ENCODE peak calls at places on chromosomes 2 and 18, in nine cellular contexts. R is tibial nerve, H is H9, B is left ventricle myocardium inferior, J is pancreas, E is upper lobe of right lung, M is suprapubic skin, C is tibial artery, U is prostate gland. N is an unnamed sample.
A peak's percentile ranks its signal among the peaks of the same experiment; 100 is the strongest.

GRCh38 chr2:23486676-23487075 is 101.7 kb downstream of the KLHL29 start:
- DNase-seq in R (no peak), H (no peak), B (peak; percentile 53), J (peak; percentile 55), E (no peak), M (no peak), C (no peak), U (no peak), N (peak; percentile 74)

GRCh38 chr2:18149660-18150246 is 271.3 kb downstream of the KCNS3 start:
- DNase-seq in R (no peak), H (no peak), B (no peak), J (no peak), E (no peak), M (no peak), C (no peak), U (no peak), N (no peak)

GRCh38 chr2:74821177-74822124 is 12.5 kb upstream of the HK2 start:
- DNase-seq in R (no peak), H (no peak), B (no peak), J (no peak), E (no peak), M (no peak), C (no peak), U (no peak), N (peak; percentile 88)

GRCh38 chr18:9513971-9514512 is 38.7 kb downstream of the RALBP1 start:
- DNase-seq in R (no peak), H (no peak), B (no peak), J (no peak), E (no peak), M (no peak), C (no peak), U (no peak), N (no peak)

GRCh38 chr18:22563098-22563707 is 145.5 kb upstream of the CTAGE1 start:
- DNase-seq in R (peak; percentile 40), H (no peak), B (no peak), J (no peak), E (no peak), M (no peak), C (peak; percentile 40), U (peak; percentile 59), N (peak; percentile 64)

GRCh38 chr18:26383454-26384270 is 157.4 kb downstream of the TAF4B start:
- DNase-seq in R (no peak), H (no peak), B (no peak), J (no peak), E (no peak), M (no peak), C (no peak), U (no peak), N (no peak)

GRCh38 chr2:8416836-8417832 is 264.7 kb upstream of the ID2 start:
- DNase-seq in R (no peak), H (no peak), B (no peak), J (no peak), E (no peak), M (no peak), C (no peak), U (no peak), N (no peak)

GRCh38 chr18:14914771-14915170 is 166.8 kb downstream of the ANKRD30B start:
- DNase-seq in R (no peak), H (no peak), B (no peak), J (no peak), E (no peak), M (no peak), C (no peak), U (no peak), N (no peak)

GRCh38 chr2:163775304-163775703 is 39.5 kb upstream of the FIGN start:
- DNase-seq in R (no peak), H (no peak), B (no peak), J (no peak), E (no peak), M (no peak), C (no peak), U (no peak), N (no peak)

GRCh38 chr2:127622561-127623387 is 23.2 kb upstream of the GPR17 start:
- DNase-seq in R (no peak), H (peak; percentile 14), B (no peak), J (no peak), E (peak; percentile 48), M (peak; percentile 45), C (no peak), U (no peak), N (no peak)

GRCh38 chr2:213991454-213992108 is 419.3 kb upstream of the VWC2L start:
- DNase-seq in R (no peak), H (no peak), B (no peak), J (no peak), E (no peak), M (no peak), C (no peak), U (no peak), N (no peak)

GRCh38 chr2:104845552-104845931 is 8.4 kb upstream of the POU3F3 start:
- DNase-seq in R (no peak), H (no peak), B (no peak), J (no peak), E (no peak), M (no peak), C (no peak), U (no peak), N (no peak)

GRCh38 chr2:136211671-136212070 is 93.7 kb upstream of the CXCR4 start:
- DNase-seq in R (no peak), H (no peak), B (no peak), J (no peak), E (no peak), M (no peak), C (no peak), U (no peak), N (no peak)

GRCh38 chr2:240223631-240224030 is 83.2 kb upstream of the OTOS start:
- DNase-seq in R (no peak), H (no peak), B (no peak), J (no peak), E (no peak), M (peak; percentile 27), C (no peak), U (no peak), N (peak; percentile 6)

GRCh38 chr2:80326214-80326613 is 21.7 kb upstream of the LRRTM1 start:
- DNase-seq in R (no peak), H (no peak), B (no peak), J (no peak), E (no peak), M (no peak), C (no peak), U (no peak), N (no peak)

GRCh38 chr2:189658808-189659207 is 2.5 kb upstream of the ASNSD1 start:
- DNase-seq in R (no peak), H (no peak), B (no peak), J (no peak), E (no peak), M (no peak), C (no peak), U (no peak), N (no peak)

GRCh38 chr18:79786304-79786703 is 11.4 kb upstream of the KCNG2 start:
- DNase-seq in R (no peak), H (no peak), B (no peak), J (no peak), E (peak; percentile 31), M (no peak), C (no peak), U (no peak), N (no peak)

GRCh38 chr18:79784071-79784913 is 13.4 kb upstream of the KCNG2 start:
- DNase-seq in R (no peak), H (no peak), B (no peak), J (no peak), E (peak; percentile 43), M (no peak), C (no peak), U (no peak), N (no peak)

GRCh38 chr18:79786781-79787526 is 10.8 kb upstream of the KCNG2 start:
- DNase-seq in R (no peak), H (no peak), B (no peak), J (no peak), E (peak; percentile 40), M (no peak), C (no peak), U (no peak), N (no peak)

GRCh38 chr18:79785831-79786230 is 11.9 kb upstream of the KCNG2 start:
- DNase-seq in R (no peak), H (no peak), B (no peak), J (no peak), E (peak; percentile 10), M (peak; percentile 36), C (no peak), U (no peak), N (no peak)

GRCh38 chr18:79784965-79785770 is 12.6 kb upstream of the KCNG2 start:
- DNase-seq in R (no peak), H (no peak), B (no peak), J (no peak), E (peak; percentile 46), M (peak; percentile 16), C (no peak), U (no peak), N (no peak)
- H3K27me3 ChIP-seq in R (peaks cover 60% of the 10 kb centered on the region), H (peaks cover 19% of the 10 kb centered on the region), B (peaks cover 79% of the 10 kb centered on the region), J (no peaks in the 10 kb centered on the region), E (peaks cover 62% of the 10 kb centered on the region), M (peaks cover 77% of the 10 kb centered on the region), C (peaks cover 72% of the 10 kb centered on the region), U (peaks cover 26% of the 10 kb centered on the region), N (no peaks in the 10 kb centered on the region)

DNA sequence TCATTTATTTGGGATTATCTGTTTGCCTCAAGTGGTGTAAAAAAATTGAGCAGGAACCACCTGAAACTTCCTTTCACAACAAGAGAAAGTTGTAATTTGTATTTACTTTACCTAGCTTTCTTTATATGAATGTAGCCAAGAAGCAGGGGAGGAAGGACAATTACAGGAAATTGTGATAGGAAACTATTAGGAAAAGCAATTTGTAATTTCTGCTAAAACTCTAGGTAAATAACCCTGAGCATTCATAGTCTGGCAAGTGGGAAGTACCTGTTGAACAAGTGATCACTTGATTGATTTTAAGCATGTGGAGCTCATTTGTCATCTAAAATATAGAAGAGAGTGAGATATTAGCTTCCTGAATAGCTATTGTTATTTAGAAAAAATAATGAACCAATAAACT is 5.0 kb downstream of the TFPI start:
- DNase-seq in R (no peak), H (no peak), B (no peak), J (no peak), E (no peak), M (no peak), C (no peak), U (no peak), N (no peak)
- H3K4me1 ChIP-seq in R (peaks cover 26% of the 10 kb centered on the region), H (no peaks in the 10 kb centered on the region), B (peaks cover 46% of the 10 kb centered on the region), J (peaks cover 72% of the 10 kb centered on the region), E (peaks cover 33% of the 10 kb centered on the region), M (peaks cover 22% of the 10 kb centered on the region), C (peaks cover 27% of the 10 kb centered on the region), U (no peaks in the 10 kb centered on the region), N (no peaks in the 10 kb centered on the region)

GRCh38 chr2:158967114-158967730 is 1.2 kb upstream of the TANC1 start:
- DNase-seq in R (no peak), H (peak; percentile 49), B (peak; percentile 18), J (no peak), E (no peak), M (no peak), C (no peak), U (no peak), N (peak; percentile 26)
- H3K27me3 ChIP-seq in R (no peaks in the 10 kb centered on the region), H (peaks cover 17% of the 10 kb centered on the region), B (no peaks in the 10 kb centered on the region), J (no peaks in the 10 kb centered on the region), E (no peaks in the 10 kb centered on the region), M (no peaks in the 10 kb centered on the region), C (no peaks in the 10 kb centered on the region), U (no peaks in the 10 kb centered on the region), N (no peaks in the 10 kb centered on the region)

DNA sequence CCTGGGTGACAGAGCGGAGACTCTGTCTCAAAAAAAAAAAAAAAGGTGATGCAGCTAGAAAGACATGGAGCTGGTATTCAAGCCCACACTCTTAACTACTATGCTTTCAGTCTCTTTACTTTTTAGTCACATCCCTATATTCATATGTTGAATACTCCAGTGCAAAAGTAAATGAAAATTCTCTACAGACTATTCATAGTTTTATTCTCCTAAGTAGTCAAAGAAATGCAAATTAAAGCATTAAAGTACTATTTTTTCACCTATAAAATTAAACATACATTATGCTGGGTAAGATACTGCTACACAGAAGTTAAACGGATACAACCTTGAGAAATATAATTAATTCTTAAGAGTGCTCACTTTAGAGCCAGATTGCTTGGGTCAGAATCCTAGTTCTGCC is 7.6 kb downstream of the CUL3 start:
- DNase-seq in R (no peak), H (no peak), B (no peak), J (no peak), E (no peak), M (no peak), C (no peak), U (no peak), N (no peak)
- H3K4me1 ChIP-seq in R (peaks cover 48% of the 10 kb centered on the region), H (peaks cover 8% of the 10 kb centered on the region), B (peaks cover 98% of the 10 kb centered on the region), J (peaks cover 21% of the 10 kb centered on the region), E (peaks cover 74% of the 10 kb centered on the region), M (peaks cover 87% of the 10 kb centered on the region), C (peaks cover 8% of the 10 kb centered on the region), U (peaks cover 7% of the 10 kb centered on the region), N (peaks cover 22% of the 10 kb centered on the region)